ENCODE peak calls at places on chromosomes 4 and X, in five cellular contexts. R is prostate gland; J is CD4-positive, alpha-beta T cell; P is endothelial cell; F is OCI-LY7. V is an unnamed sample.

GRCh38 chr4:175280153-175280552 is 362.0 kb downstream of the ADAM29 start:
- DNase-seq in R (no peak), J (no peak), P (no peak), F (no peak), V (no peak)

GRCh38 chr4:104365618-104366017 is 129.1 kb downstream of the CXXC4 start:
- DNase-seq in R (no peak), J (no peak), P (no peak), F (no peak), V (no peak)

GRCh38 chr4:183842134-183842838 is 62.8 kb upstream of the STOX2 start:
- DNase-seq in R (no peak), J (no peak), P (no peak), F (no peak), V (no peak)

GRCh38 chr4:108991929-108992328 is 229.1 kb upstream of the ETNPPL start:
- DNase-seq in R (no peak), J (no peak), P (no peak), F (no peak), V (no peak)

GRCh38 chr4:16205298-16206164 is 20.7 kb downstream of the TAPT1 start:
- DNase-seq in R (no peak), J (no peak), P (no peak), F (peak), V (no peak)

GRCh38 chr4:73070072-73070385 is 513 bp upstream of the COX18 start:
- DNase-seq in R (no peak), J (no peak), P (no peak), F (no peak), V (no peak)

GRCh38 chr4:148405161-148405893 is 36.9 kb downstream of the NR3C2 start:
- DNase-seq in R (no peak), J (no peak), P (no peak), F (no peak), V (no peak)

GRCh38 chr4:67167849-67168248 is 377.5 kb downstream of the CENPC start:
- DNase-seq in R (no peak), J (no peak), P (no peak), F (no peak), V (no peak)

GRCh38 chrX:49077941-49078340 is 1.7 kb downstream of the WDR45 start:
- DNase-seq in R (no peak), J (no peak), P (no peak), F (no peak), V (no peak)

GRCh38 chrX:66110112-66110511 is 53.9 kb upstream of the HEPH start:
- DNase-seq in R (no peak), J (no peak), P (peak), F (peak), V (peak)

GRCh38 chr4:100299019-100299418 is 108.8 kb upstream of the DDIT4L start:
- DNase-seq in R (no peak), J (no peak), P (no peak), F (no peak), V (no peak)

GRCh38 chrX:151982217-151982616 is 7.7 kb upstream of the GABRE start:
- DNase-seq in R (no peak), J (no peak), P (no peak), F (no peak), V (no peak)

GRCh38 chrX:76109654-76110053 is 63.2 kb upstream of the PBDC1 start:
- DNase-seq in R (no peak), J (no peak), P (no peak), F (no peak), V (no peak)

GRCh38 chr4:35052546-35052945 is 1191.8 kb downstream of the ARAP2 start:
- DNase-seq in R (no peak), J (no peak), P (no peak), F (no peak), V (no peak)

GRCh38 chr4:53601251-53601764 is 10.0 kb upstream of the LNX1 start:
- DNase-seq in R (no peak), J (no peak), P (peak), F (peak), V (no peak)

GRCh38 chr4:101244349-101244748 is 103.0 kb downstream of the PPP3CA start:
- DNase-seq in R (no peak), J (no peak), P (no peak), F (no peak), V (no peak)

GRCh38 chrX:397575-397974 is 10.9 kb upstream of the PPP2R3B start:
- DNase-seq in R (no peak), J (no peak), P (no peak), F (no peak), V (no peak)

GRCh38 chrX:20046270-20046669 is 55.4 kb upstream of the BCLAF3 start:
- DNase-seq in R (no peak), J (no peak), P (no peak), F (no peak), V (no peak)

GRCh38 chr4:157018920-157019490 is 47.4 kb upstream of the PDGFC start:
- DNase-seq in R (no peak), J (no peak), P (no peak), F (no peak), V (no peak)

GRCh38 chr4:140106277-140106842 is 47.6 kb downstream of the MAML3 start:
- DNase-seq in R (no peak), J (no peak), P (no peak), F (no peak), V (no peak)

GRCh38 chrX:68867458-68868166 is 38.8 kb downstream of the EFNB1 start:
- DNase-seq in R (no peak), J (no peak), P (no peak), F (no peak), V (no peak)

GRCh38 chr4:188201851-188202250 is 62.6 kb downstream of the TRIML1 start:
- DNase-seq in R (no peak), J (no peak), P (no peak), F (no peak), V (no peak)

GRCh38 chr4:57078685-57079521 is 31.3 kb downstream of the IGFBP7 start:
- DNase-seq in R (peak), J (no peak), P (no peak), F (no peak), V (no peak)

GRCh38 chr4:14906805-14907204 is 95.5 kb upstream of the CPEB2 start:
- DNase-seq in R (no peak), J (no peak), P (no peak), F (no peak), V (peak)

GRCh38 chr4:55410431-55410830 is 14.7 kb downstream of the TMEM165 start:
- DNase-seq in R (no peak), J (no peak), P (no peak), F (no peak), V (no peak)

GRCh38 chr4:54773022-54773421 is 115.3 kb downstream of the KIT start:
- DNase-seq in R (no peak), J (no peak), P (no peak), F (no peak), V (no peak)

GRCh38 chr4:119559044-119559647 is 69.5 kb downstream of the PDE5A start:
- DNase-seq in R (no peak), J (no peak), P (no peak), F (peak), V (no peak)

GRCh38 chr4:110508827-110509446 is 33.0 kb downstream of the ENPEP start:
- DNase-seq in R (no peak), J (no peak), P (no peak), F (no peak), V (no peak)

GRCh38 chrX:154529206-154529612 is 13.2 kb upstream of the FAM3A start:
- DNase-seq in R (no peak), J (no peak), P (no peak), F (no peak), V (no peak)

GRCh38 chrX:53294024-53294648 is 12.8 kb upstream of the IQSEC2 start:
- DNase-seq in R (no peak), J (no peak), P (no peak), F (peak), V (no peak)

GRCh38 chr4:55543858-55544257 is 2.9 kb downstream of the CLOCK start:
- DNase-seq in R (no peak), J (no peak), P (no peak), F (peak), V (no peak)

GRCh38 chr4:156638925-156639605 is 332.5 kb downstream of the PDGFC start:
- DNase-seq in R (no peak), J (no peak), P (no peak), F (no peak), V (no peak)

GRCh38 chr4:3529363-3529762 is 2.9 kb downstream of the LRPAP1 start:
- DNase-seq in R (no peak), J (no peak), P (no peak), F (peak), V (no peak)

GRCh38 chr4:80232707-80233370 is 33.6 kb upstream of the FGF5 start:
- DNase-seq in R (no peak), J (no peak), P (no peak), F (no peak), V (no peak)

GRCh38 chr4:130110760-130111159 is 1014.8 kb downstream of the C4orf33 start:
- DNase-seq in R (no peak), J (no peak), P (no peak), F (no peak), V (no peak)

GRCh38 chr4:113328514-113328913 is 279.1 kb downstream of the ANK2 start:
- DNase-seq in R (no peak), J (no peak), P (peak), F (peak), V (peak)

GRCh38 chrX:118545510-118545909 is 49.9 kb downstream of the DOCK11 start:
- DNase-seq in R (no peak), J (no peak), P (no peak), F (no peak), V (no peak)
- TF ChIP-seq CTCF in R (no peak), J (no peak), P (no peak), F (no peak), V (no peak)

GRCh38 chrX:35886135-35886534 is 33.4 kb upstream of the CFAP47 start:
- DNase-seq in R (no peak), J (no peak), P (no peak), F (no peak), V (no peak)

GRCh38 chrX:35890699-35891098 is 28.8 kb upstream of the CFAP47 start:
- DNase-seq in R (peak), J (no peak), P (peak), F (peak), V (peak)
- TF ChIP-seq CTCF in R (peak), J (no peak), P (no peak), F (peak), V (no peak)

GRCh38 chrX:129769467-129770154 is 10.1 kb upstream of the SASH3 start:
- DNase-seq in R (no peak), J (peak), P (no peak), F (peak), V (peak)

GRCh38 chrX:129773649-129774458 is 5.9 kb upstream of the SASH3 start:
- DNase-seq in R (no peak), J (no peak), P (no peak), F (no peak), V (peak)

GRCh38 chrX:129768586-129769466 is 10.9 kb upstream of the SASH3 start:
- DNase-seq in R (no peak), J (no peak), P (no peak), F (no peak), V (no peak)

GRCh38 chrX:129771266-129771995 is 8.3 kb upstream of the SASH3 start:
- DNase-seq in R (no peak), J (no peak), P (no peak), F (peak), V (peak)

DNA sequence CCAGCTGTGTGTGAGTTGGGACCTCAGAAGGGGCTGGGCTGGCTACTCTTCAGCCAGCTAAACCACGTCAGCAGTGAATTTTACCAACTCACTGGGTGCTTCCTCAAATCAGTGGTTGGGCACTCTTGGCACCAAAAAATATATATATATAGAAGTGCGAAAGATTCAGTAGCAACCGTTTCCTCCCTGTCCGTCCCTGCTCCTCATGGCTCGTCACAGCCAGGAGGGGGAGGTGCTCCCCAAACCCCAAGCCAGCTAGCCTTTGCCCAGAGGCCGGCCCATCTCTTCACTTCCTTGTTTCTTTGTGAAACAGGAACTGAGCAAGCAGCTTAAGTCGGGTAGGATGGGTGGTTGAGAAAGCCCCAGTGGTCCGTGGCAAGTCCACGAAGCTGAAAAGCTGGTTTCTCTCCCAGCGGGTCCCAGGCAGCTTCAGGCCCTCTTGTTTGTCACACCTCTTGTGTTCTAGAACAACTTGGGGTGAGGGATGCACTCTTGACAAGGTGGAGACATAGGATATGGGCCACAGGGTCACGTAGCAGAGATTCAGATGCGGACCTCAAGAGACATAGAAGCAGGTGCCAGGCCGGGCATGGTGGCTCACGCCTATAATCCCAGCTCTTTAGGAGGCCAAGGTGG is 6.8 kb upstream of the SASH3 start:
- DNase-seq in R (no peak), J (no peak), P (no peak), F (peak), V (peak)
- TF ChIP-seq CTCF in R (no peak), J (no peak), P (no peak), F (peak), V (no peak)

DNA sequence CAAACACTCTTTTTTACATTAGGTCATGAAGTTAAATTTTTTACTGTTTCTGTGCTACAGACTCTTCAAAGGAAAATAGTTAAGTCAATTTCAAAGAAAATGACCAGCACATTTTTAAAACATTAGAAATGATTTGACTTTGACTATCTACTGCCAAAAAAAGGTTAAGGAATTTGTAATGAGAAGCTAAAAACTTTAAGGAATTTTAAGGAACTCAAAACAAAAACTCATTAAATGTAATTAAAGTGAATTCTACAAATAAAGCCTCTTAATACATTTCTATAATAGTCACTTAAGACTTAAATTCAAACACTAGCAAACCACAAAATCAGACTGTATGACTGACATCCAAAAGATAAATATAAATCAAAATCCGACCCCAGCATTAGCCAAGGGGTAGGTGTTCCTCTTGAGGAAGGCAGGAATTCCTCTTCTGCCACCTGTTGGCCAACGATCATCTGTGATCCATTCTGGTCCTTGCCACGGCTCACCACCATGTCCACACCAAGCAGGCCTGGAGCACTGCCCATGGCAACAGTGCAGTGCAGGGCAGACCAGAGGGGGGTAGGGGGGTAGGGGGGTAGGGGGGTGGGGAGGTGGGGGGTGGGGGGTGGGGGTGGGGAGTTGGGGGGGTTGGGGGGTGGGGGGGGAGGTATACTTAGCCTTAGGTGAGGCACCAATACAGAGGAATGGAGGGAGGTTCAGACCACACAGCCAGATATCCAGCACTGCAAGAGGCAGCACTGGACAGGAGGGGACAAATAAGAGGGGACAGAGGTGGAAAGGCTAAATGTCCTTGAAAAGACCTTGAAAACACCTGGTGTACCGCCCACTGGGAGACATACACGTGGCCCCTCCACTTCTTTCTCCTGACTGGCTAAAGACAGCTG is 287.4 kb downstream of the CHIC1 start:
- DNase-seq in R (no peak), J (no peak), P (peak), F (no peak), V (peak)
- TF ChIP-seq CTCF in R (no peak), J (no peak), P (no peak), F (no peak), V (no peak)